ENCODE peak calls at places on chromosomes 5 and 9, in four cellular contexts. One of them, this sample, is unnamed.

GRCh38 chr5:65611524-65611923 is 12.6 kb downstream of the TRIM23 start:
- DNase-seq in naive thymus-derived CD8-positive, alpha-beta T cell: no peak
- DNase-seq in stimulated activated CD8-positive, alpha-beta memory T cell treated with anti-CD3 and anti-CD28 coated beads, Interleukin-7, amount 100 ng/mL, for 48 hours: no peak
- DNase-seq in AG10803: no peak
- DNase-seq in this sample: no peak

GRCh38 chr5:62373382-62373781 is 30.3 kb downstream of the DIMT1 start:
- DNase-seq in naive thymus-derived CD8-positive, alpha-beta T cell: no peak
- DNase-seq in stimulated activated CD8-positive, alpha-beta memory T cell treated with anti-CD3 and anti-CD28 coated beads, Interleukin-7, amount 100 ng/mL, for 48 hours: no peak
- DNase-seq in AG10803: no peak
- DNase-seq in this sample: no peak

GRCh38 chr5:78534148-78535009 is 114.2 kb downstream of the LHFPL2 start:
- DNase-seq in naive thymus-derived CD8-positive, alpha-beta T cell: no peak
- DNase-seq in stimulated activated CD8-positive, alpha-beta memory T cell treated with anti-CD3 and anti-CD28 coated beads, Interleukin-7, amount 100 ng/mL, for 48 hours: no peak
- DNase-seq in AG10803: peak; percentile 53
- DNase-seq in this sample: peak; percentile 69

GRCh38 chr9:15182003-15182695 is 124.9 kb downstream of the TTC39B start:
- DNase-seq in naive thymus-derived CD8-positive, alpha-beta T cell: no peak
- DNase-seq in stimulated activated CD8-positive, alpha-beta memory T cell treated with anti-CD3 and anti-CD28 coated beads, Interleukin-7, amount 100 ng/mL, for 48 hours: no peak
- DNase-seq in AG10803: no peak
- DNase-seq in this sample: no peak

GRCh38 chr5:128174951-128175350 is 91.4 kb downstream of the SLC12A2 start:
- DNase-seq in naive thymus-derived CD8-positive, alpha-beta T cell: no peak
- DNase-seq in stimulated activated CD8-positive, alpha-beta memory T cell treated with anti-CD3 and anti-CD28 coated beads, Interleukin-7, amount 100 ng/mL, for 48 hours: no peak
- DNase-seq in AG10803: peak; percentile 40
- DNase-seq in this sample: no peak

GRCh38 chr5:150116667-150117395 is 30.5 kb upstream of the CSF1R start:
- DNase-seq in naive thymus-derived CD8-positive, alpha-beta T cell: no peak
- DNase-seq in stimulated activated CD8-positive, alpha-beta memory T cell treated with anti-CD3 and anti-CD28 coated beads, Interleukin-7, amount 100 ng/mL, for 48 hours: no peak
- DNase-seq in AG10803: no peak
- DNase-seq in this sample: no peak

GRCh38 chr5:180469586-180469865 is 24.7 kb upstream of the CNOT6 start:
- DNase-seq in naive thymus-derived CD8-positive, alpha-beta T cell: no peak
- DNase-seq in stimulated activated CD8-positive, alpha-beta memory T cell treated with anti-CD3 and anti-CD28 coated beads, Interleukin-7, amount 100 ng/mL, for 48 hours: no peak
- DNase-seq in AG10803: no peak
- DNase-seq in this sample: no peak

GRCh38 chr9:137487454-137488329 is 28.6 kb upstream of the NSMF start:
- DNase-seq in naive thymus-derived CD8-positive, alpha-beta T cell: no peak
- DNase-seq in stimulated activated CD8-positive, alpha-beta memory T cell treated with anti-CD3 and anti-CD28 coated beads, Interleukin-7, amount 100 ng/mL, for 48 hours: no peak
- DNase-seq in AG10803: no peak
- DNase-seq in this sample: no peak

This sample was measured in SK-MEL-5.